ENCODE peak calls at places on chromosomes 16 and 17, in seven cellular contexts. Y is kidney epithelial cell, B is heart right ventricle, M is fibroblast of lung, O is body of pancreas, P is hepatocyte, S is AG04450. L is an unnamed sample.

GRCh38 chr17:29207986-29208385 is 27.8 kb upstream of the MYO18A start:
- DNase-seq in Y (no peak), B (no peak), M (no peak), O (no peak), P (no peak), S (no peak), L (no peak)

GRCh38 chr17:38403491-38403890 is 24.8 kb upstream of the ARHGAP23 start:
- DNase-seq in Y (no peak), B (no peak), M (peak; percentile 27), O (no peak), P (no peak), S (no peak), L (no peak)

GRCh38 chr17:79023886-79024771 is at the start of gene C1QTNF1:
- DNase-seq in Y (no peak), B (peak; percentile 72), M (no peak), O (peak; percentile 35), P (peak; percentile 75), S (no peak), L (no peak)

GRCh38 chr17:73133911-73134649 is 30.7 kb upstream of the SSTR2 start:
- DNase-seq in Y (no peak), B (no peak), M (no peak), O (no peak), P (no peak), S (no peak), L (no peak)

GRCh38 chr16:74896389-74897370 is 88.2 kb downstream of the WDR59 start:
- DNase-seq in Y (peak; percentile 25), B (no peak), M (peak; percentile 72), O (no peak), P (no peak), S (no peak), L (peak; percentile 23)

GRCh38 chr17:69828087-69828486 is 246.9 kb upstream of the KCNJ16 start:
- DNase-seq in Y (no peak), B (peak; percentile 17), M (peak; percentile 75), O (peak; percentile 33), P (no peak), S (no peak), L (peak; percentile 48)

GRCh38 chr16:20303012-20303411 is 24.3 kb downstream of the GP2 start:
- DNase-seq in Y (no peak), B (no peak), M (no peak), O (peak; percentile 16), P (peak; percentile 18), S (no peak), L (no peak)

GRCh38 chr17:29747660-29748059 is 124.9 kb upstream of the CORO6 start:
- DNase-seq in Y (no peak), B (no peak), M (no peak), O (no peak), P (no peak), S (no peak), L (no peak)

GRCh38 chr17:63809970-63810369 is 17.3 kb upstream of the PSMC5 start:
- DNase-seq in Y (no peak), B (no peak), M (no peak), O (no peak), P (no peak), S (no peak), L (no peak)

GRCh38 chr16:10090816-10091215 is 91.4 kb downstream of the GRIN2A start:
- DNase-seq in Y (no peak), B (no peak), M (peak; percentile 86), O (no peak), P (no peak), S (no peak), L (no peak)

GRCh38 chr17:10105513-10106001 is 92.8 kb downstream of the GAS7 start:
- DNase-seq in Y (no peak), B (no peak), M (peak; percentile 29), O (peak; percentile 30), P (peak; percentile 74), S (no peak), L (no peak)

GRCh38 chr16:28497861-28498599 is 3.6 kb downstream of the APOBR start:
- DNase-seq in Y (no peak), B (no peak), M (no peak), O (no peak), P (no peak), S (no peak), L (no peak)

GRCh38 chr16:4420703-4421102 is 4.3 kb upstream of the CORO7 start:
- DNase-seq in Y (no peak), B (no peak), M (no peak), O (no peak), P (no peak), S (no peak), L (no peak)

GRCh38 chr17:40019140-40019991 is 4.1 kb downstream of the CSF3 start:
- DNase-seq in Y (no peak), B (peak; percentile 30), M (peak; percentile 74), O (no peak), P (peak; percentile 4), S (peak; percentile 47), L (no peak)
- TF ChIP-seq CTCF in Y (no peak), B (no peak), M (no peak), O (no peak), P (no peak), S (no peak), L (no peak)

GRCh38 chr16:15897834-15898254 is 9.4 kb upstream of the CEP20 start:
- DNase-seq in Y (no peak), B (no peak), M (peak; percentile 73), O (no peak), P (no peak), S (no peak), L (no peak)
- H3K4me3 ChIP-seq in Y (no peak overlapping the region), B (no peak overlapping the region), M (peak overlapping the region; percentile 23), O (no peak overlapping the region), P (no peak overlapping the region), S (peak overlapping the region; percentile 23), L (no peak overlapping the region)

GRCh38 chr16:5460701-5461100 is 363.1 kb upstream of the EEF2KMT start:
- DNase-seq in Y (no peak), B (no peak), M (no peak), O (no peak), P (no peak), S (no peak), L (no peak)
- TF ChIP-seq CTCF in Y (no peak), B (no peak), M (no peak), O (no peak), P (no peak), S (no peak), L (no peak)

GRCh38 chr16:83887088-83887487 is 11.8 kb upstream of the MLYCD start:
- DNase-seq in Y (no peak), B (no peak), M (no peak), O (peak; percentile 25), P (no peak), S (no peak), L (no peak)
- H3K4me3 ChIP-seq in Y (no peak overlapping the region), B (no peak overlapping the region), M (no peak overlapping the region), O (no peak overlapping the region), P (no peak overlapping the region), S (no peak overlapping the region), L (no peak overlapping the region)

DNA sequence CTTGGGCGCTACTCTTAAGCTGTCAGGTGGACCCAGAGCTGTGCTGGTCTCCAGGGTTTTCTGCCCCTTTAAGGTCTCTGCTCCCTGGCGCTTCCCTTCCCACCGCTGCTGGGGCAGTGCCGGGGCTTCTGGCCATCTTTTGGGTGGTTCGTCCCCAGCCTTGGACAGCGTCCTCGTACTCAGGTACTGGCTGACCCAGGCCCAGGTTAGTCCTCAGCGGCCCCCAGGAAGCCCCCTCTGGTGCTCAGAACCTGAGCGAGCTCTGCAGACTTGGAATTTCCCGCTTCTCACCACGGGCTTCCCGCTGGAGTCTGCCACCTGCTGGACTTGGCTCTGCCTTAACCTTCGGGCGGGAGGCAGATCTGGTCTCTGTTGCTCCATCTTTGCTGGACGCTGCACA is 94.1 kb upstream of the ZNF750 start:
- DNase-seq in Y (no peak), B (no peak), M (no peak), O (no peak), P (no peak), S (no peak), L (no peak)
- TF ChIP-seq CTCF in Y (peak; percentile 1), B (no peak), M (no peak), O (no peak), P (peak; percentile 7), S (peak; percentile 1), L (peak; percentile 23)

GRCh38 chr17:42424991-42425610 is 2.0 kb upstream of the CAVIN1 start:
- DNase-seq in Y (no peak), B (no peak), M (peak; percentile 35), O (no peak), P (no peak), S (no peak), L (no peak)

GRCh38 chr17:42422958-42423712 is at the start of gene CAVIN1:
- DNase-seq in Y (no peak), B (peak; percentile 100), M (peak; percentile 98), O (peak; percentile 91), P (peak; percentile 94), S (peak; percentile 97), L (peak; percentile 82)

GRCh38 chr17:42421479-42422332 is 1.4 kb downstream of the CAVIN1 start:
- DNase-seq in Y (no peak), B (peak; percentile 63), M (peak; percentile 86), O (no peak), P (peak; percentile 68), S (no peak), L (peak; percentile 12)

GRCh38 chr17:42423766-42424165 is 710 bp upstream of the CAVIN1 start:
- DNase-seq in Y (no peak), B (no peak), M (no peak), O (no peak), P (no peak), S (no peak), L (no peak)

DNA sequence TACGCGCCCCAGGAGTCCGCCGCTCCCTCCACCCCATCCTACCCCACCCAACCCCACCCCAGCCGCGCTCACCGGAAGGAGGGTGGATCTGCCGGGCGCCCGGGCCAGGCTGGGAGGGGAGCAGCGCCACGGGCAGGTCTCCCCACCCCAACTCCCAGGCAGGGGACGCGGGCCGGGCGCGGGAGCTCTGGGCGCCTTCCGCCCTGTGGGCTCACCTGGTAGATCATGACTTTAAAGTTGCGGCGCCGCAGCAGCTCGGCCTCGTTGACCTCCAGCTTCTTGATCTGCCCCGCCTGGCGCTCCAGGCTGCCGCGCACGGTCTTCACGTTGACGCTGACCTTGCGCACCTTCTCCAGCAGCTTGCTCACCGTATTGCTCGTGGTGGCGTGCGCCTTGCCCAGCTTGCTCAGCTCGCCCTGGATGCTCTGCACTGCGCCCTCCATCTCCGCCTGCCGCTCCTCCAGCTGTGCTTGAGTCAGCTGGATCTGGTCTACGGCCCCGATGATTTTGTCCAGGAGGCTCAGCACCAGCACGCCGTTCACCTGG is 571 bp downstream of the CAVIN1 start:
- DNase-seq in Y (no peak), B (peak; percentile 54), M (peak; percentile 46), O (peak; percentile 33), P (peak; percentile 66), S (no peak), L (no peak)
- H3K4me3 ChIP-seq in Y (peak overlapping the region; percentile 79), B (peak overlapping the region; percentile 100), M (peak overlapping the region; percentile 89), O (peak overlapping the region; percentile 14), P (peak overlapping the region; percentile 77), S (peak overlapping the region; percentile 99), L (peak overlapping the region; percentile 92)

L was measured in retinal pigment epithelial cell.